ENCODE peak calls at places on chromosomes 3 and 15, in seven cellular contexts. M, Q, O, R, X, H and T are unnamed samples. For H3K4me1, the result is how much of the 10 kb centered on the place peaks cover.

GRCh38 chr15:57245130-57245529 is 131.2 kb upstream of the CGNL1 start:
- DNase-seq in M (no peak), Q (no peak), O (no peak), R (no peak), X (no peak), H (no peak), T (no peak)

GRCh38 chr15:66496951-66497501 is 536 bp downstream of the SNAPC5 start:
- DNase-seq in M (no peak), Q (no peak), O (peak), R (no peak), X (no peak), H (peak), T (no peak)

GRCh38 chr15:68558318-68559305 is 20.2 kb upstream of the CORO2B start:
- DNase-seq in M (peak), Q (no peak), O (no peak), R (no peak), X (no peak), H (no peak), T (no peak)

GRCh38 chr3:69976021-69976420 is 23.5 kb upstream of the SAMMSON start:
- DNase-seq in M (no peak), Q (peak), O (no peak), R (no peak), X (no peak), H (no peak), T (no peak)

GRCh38 chr3:127026036-127026435 is 43.1 kb downstream of the PLXNA1 start:
- DNase-seq in M (no peak), Q (no peak), O (no peak), R (no peak), X (no peak), H (no peak), T (no peak)

GRCh38 chr3:142445816-142446254 is 2.0 kb downstream of the XRN1 start:
- DNase-seq in M (no peak), Q (no peak), O (peak), R (no peak), X (peak), H (no peak), T (no peak)

GRCh38 chr3:141656771-141657170 is 81.3 kb upstream of the RNF7 start:
- DNase-seq in M (no peak), Q (no peak), O (no peak), R (no peak), X (no peak), H (no peak), T (no peak)

GRCh38 chr3:101852983-101853382 is 3.7 kb downstream of the NFKBIZ start:
- DNase-seq in M (no peak), Q (no peak), O (no peak), R (no peak), X (no peak), H (no peak), T (no peak)

GRCh38 chr3:39272191-39272590 is 7.6 kb downstream of the CX3CR1 start:
- DNase-seq in M (no peak), Q (no peak), O (no peak), R (no peak), X (no peak), H (no peak), T (no peak)

GRCh38 chr3:154334973-154335420 is 10.7 kb upstream of the DHX36 start:
- DNase-seq in M (no peak), Q (peak), O (peak), R (no peak), X (no peak), H (peak), T (no peak)

GRCh38 chr15:75107905-75108838 is 84.8 kb downstream of the PPCDC start:
- DNase-seq in M (no peak), Q (no peak), O (peak), R (peak), X (peak), H (peak), T (no peak)

GRCh38 chr15:75109021-75109690 is 85.8 kb downstream of the PPCDC start:
- DNase-seq in M (no peak), Q (no peak), O (no peak), R (no peak), X (no peak), H (peak), T (no peak)

GRCh38 chr15:75100679-75101078 is 77.3 kb downstream of the PPCDC start:
- DNase-seq in M (no peak), Q (no peak), O (no peak), R (no peak), X (no peak), H (no peak), T (no peak)

GRCh38 chr15:75107509-75107904 is 84.1 kb downstream of the PPCDC start:
- DNase-seq in M (no peak), Q (no peak), O (no peak), R (no peak), X (no peak), H (no peak), T (no peak)

DNA sequence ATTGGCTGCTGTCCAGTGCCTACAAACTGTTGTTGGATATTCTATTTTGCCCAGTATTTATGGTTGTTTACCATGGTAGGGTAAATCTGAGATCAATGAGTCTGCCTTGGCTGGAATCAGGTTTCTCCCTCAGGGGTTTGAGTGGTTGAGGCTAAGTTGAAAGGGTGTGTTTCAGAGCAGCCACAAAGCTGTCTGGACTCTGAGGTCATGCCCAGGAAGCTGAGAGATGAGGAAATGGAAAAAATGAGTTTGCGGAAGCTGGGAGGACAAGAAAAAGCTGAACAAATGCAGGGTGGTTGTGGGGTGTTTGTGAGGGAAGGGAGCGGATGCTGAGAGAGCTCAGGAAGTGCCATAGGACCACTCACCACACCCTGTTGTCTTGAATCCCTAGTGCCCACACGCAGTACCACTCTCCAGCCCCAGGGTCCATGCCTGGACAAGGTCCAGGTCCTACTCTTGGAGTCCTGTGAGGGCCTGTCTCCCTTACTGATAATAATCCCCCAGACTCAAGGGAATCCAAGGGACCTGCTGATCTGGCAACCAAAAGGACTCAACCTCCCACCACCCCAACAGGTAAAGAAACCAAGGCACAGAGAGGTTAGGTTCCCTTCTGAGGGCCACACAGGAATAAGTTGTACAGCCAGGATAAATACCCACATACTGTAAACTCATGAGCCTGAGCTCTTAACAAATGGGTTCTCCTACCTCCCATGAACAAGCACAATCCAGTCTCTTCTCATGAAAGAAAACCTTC is 81.6 kb downstream of the PPCDC start:
- DNase-seq in M (no peak), Q (no peak), O (peak), R (peak), X (peak), H (peak), T (no peak)
- H3K4me1 ChIP-seq in M (under half), Q (under half), O (under half), R (half or more), X (half or more), H (under half), T (under half)

DNA sequence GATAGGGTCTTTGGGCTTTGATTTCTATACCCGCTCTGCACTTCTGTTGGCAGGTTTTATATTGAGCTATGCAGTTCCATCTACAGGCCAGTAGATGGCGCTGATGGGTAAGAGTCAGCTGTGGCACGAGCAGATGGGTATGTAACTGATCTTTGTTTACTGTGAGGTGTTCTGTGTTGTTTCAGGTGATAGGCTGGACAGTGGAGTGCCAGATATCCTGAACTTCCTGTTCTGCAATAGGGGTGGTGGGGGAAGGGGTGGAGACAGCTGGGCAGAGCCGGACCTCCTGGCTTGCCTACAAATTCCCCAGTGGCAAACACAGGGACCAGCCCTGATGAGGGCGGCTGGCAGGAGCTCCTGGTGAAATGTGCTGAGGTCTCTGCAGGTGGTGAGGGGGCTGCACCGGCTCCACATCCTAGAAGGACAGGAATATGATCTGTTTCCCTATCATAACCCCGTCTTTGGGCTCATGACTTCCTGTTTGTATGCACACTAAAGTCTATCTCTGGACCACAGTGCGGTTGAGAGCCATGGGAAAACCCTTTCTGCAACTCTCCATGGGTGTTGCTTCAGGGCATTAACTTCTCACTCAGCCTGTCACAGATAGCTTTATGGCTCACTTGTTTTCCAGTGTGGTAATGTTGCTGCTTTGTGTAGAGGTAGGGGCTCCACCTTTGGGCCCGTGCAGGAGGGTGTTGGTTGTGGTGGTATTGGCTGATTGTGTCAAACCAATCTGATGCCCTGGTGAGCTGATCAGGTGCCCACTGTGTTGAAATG is 13.4 kb upstream of the FAM98B start:
- DNase-seq in M (peak), Q (peak), O (peak), R (peak), X (peak), H (peak), T (peak)
- H3K4me3 ChIP-seq in M (peak), Q (no peak), O (no peak), R (no peak), X (no peak), H (no peak), T (no peak)

GRCh38 chr3:73718326-73719110 is 93.8 kb upstream of the PDZRN3 start:
- DNase-seq in M (no peak), Q (no peak), O (no peak), R (no peak), X (no peak), H (no peak), T (no peak)

GRCh38 chr3:73719877-73720276 is 95.1 kb upstream of the PDZRN3 start:
- DNase-seq in M (no peak), Q (no peak), O (no peak), R (no peak), X (no peak), H (no peak), T (no peak)

GRCh38 chr3:73719413-73719831 is 94.7 kb upstream of the PDZRN3 start:
- DNase-seq in M (no peak), Q (no peak), O (no peak), R (no peak), X (no peak), H (no peak), T (no peak)

GRCh38 chr3:73716418-73716817 is 91.7 kb upstream of the PDZRN3 start:
- DNase-seq in M (no peak), Q (no peak), O (no peak), R (no peak), X (no peak), H (no peak), T (no peak)
- TF ChIP-seq YY1 in M (no peak), Q (no peak), O (no peak), R (no peak), X (no peak), H (no peak), T (no peak)

GRCh38 chr15:61656391-61656790 is 403.9 kb downstream of the VPS13C start:
- DNase-seq in M (no peak), Q (no peak), O (no peak), R (no peak), X (no peak), H (no peak), T (no peak)

GRCh38 chr15:61654004-61654740 is 406.1 kb downstream of the VPS13C start:
- DNase-seq in M (no peak), Q (no peak), O (no peak), R (no peak), X (no peak), H (no peak), T (no peak)

GRCh38 chr15:61657461-61657860 is 402.8 kb downstream of the VPS13C start:
- DNase-seq in M (no peak), Q (no peak), O (no peak), R (no peak), X (no peak), H (no peak), T (no peak)

GRCh38 chr15:61654918-61655317 is 405.3 kb downstream of the VPS13C start:
- DNase-seq in M (no peak), Q (no peak), O (no peak), R (no peak), X (no peak), H (no peak), T (no peak)

DNA sequence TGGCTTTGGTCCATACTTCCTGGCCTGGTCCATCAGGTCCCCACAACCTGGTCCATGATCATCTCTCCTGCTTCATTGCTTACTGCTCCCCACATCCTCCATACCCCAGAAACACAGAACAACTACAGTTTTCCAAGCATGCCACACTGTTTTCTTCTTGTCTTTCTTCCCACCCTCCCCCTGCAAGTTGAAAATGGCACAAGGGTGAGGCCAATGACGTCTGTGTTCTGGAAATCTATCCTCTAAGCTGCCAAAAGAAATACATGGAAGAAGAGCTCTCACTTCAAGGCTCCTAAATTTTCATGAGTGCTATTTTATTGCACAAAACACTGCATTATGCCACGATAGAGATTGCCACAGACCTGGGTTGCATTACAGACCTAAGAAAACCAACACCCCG is 404.4 kb downstream of the VPS13C start:
- DNase-seq in M (no peak), Q (no peak), O (no peak), R (no peak), X (no peak), H (no peak), T (no peak)
- H3K4me1 ChIP-seq in M (under half), Q (under half), O (under half), R (under half), X (under half), H (under half), T (under half)

GRCh38 chr3:178623666-178624255 is 87.5 kb downstream of the KCNMB2 start:
- DNase-seq in M (no peak), Q (no peak), O (no peak), R (no peak), X (no peak), H (no peak), T (no peak)

GRCh38 chr3:178618907-178619306 is 82.7 kb downstream of the KCNMB2 start:
- DNase-seq in M (no peak), Q (no peak), O (no peak), R (no peak), X (no peak), H (no peak), T (no peak)

DNA sequence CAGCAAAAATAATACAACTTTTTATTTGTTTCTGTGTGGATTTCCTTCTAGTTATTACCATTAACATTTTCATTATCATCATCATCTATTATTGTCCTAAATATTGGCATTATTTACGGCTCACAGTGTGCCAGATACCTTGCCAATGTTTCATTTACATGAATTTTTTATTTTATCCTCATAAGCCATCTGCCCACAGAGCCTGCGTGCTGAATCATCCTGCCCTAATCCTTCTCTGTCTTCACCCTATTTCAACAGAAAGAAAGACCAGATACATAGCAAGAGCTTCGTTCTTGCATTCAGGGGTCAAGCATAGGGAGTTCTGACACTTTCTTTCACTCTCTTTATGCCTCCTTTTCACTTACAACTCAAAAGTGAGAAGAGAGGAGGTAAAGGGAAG is 82.0 kb downstream of the KCNMB2 start:
- DNase-seq in M (no peak), Q (no peak), O (no peak), R (no peak), X (no peak), H (no peak), T (no peak)
- H3K4me3 ChIP-seq in M (no peak), Q (no peak), O (no peak), R (no peak), X (no peak), H (no peak), T (no peak)

GRCh38 chr3:42036483-42036823 is 54.7 kb upstream of the TRAK1 start:
- DNase-seq in M (no peak), Q (peak), O (peak), R (no peak), X (no peak), H (peak), T (no peak)
- TF ChIP-seq YY1 in M (no peak), Q (no peak), O (no peak), R (no peak), X (no peak), H (no peak), T (no peak)